ENCODE peak calls at places on chromosomes 11 and 22, in six cellular contexts. E is testis, I is activated B cell treated with CpG ODN at 0.5 μM for 24 hours, O is astrocyte of the cerebellum, H is astrocyte of the spinal cord, D is chondrocyte. U is an unnamed sample.

GRCh38 chr11:119651802-119652584 is 77.0 kb downstream of the NECTIN1 start:
- DNase-seq in E (no peak), I (no peak), O (no peak), H (no peak), D (no peak), U (no peak)

GRCh38 chr11:44818110-44818509 is 91.3 kb downstream of the TSPAN18 start:
- DNase-seq in E (no peak), I (no peak), O (no peak), H (no peak), D (no peak), U (no peak)

GRCh38 chr11:8060801-8061554 is 20.0 kb upstream of the TUB start:
- DNase-seq in E (no peak), I (no peak), O (no peak), H (peak), D (peak), U (no peak)

GRCh38 chr11:17864478-17864941 is 129.9 kb downstream of the KCNC1 start:
- DNase-seq in E (no peak), I (no peak), O (no peak), H (no peak), D (no peak), U (no peak)

GRCh38 chr22:24101966-24102365 is 79.3 kb upstream of the SUSD2 start:
- DNase-seq in E (no peak), I (no peak), O (no peak), H (no peak), D (peak), U (no peak)

GRCh38 chr22:43257549-43257948 is 70.6 kb upstream of the TTLL12 start:
- DNase-seq in E (no peak), I (no peak), O (no peak), H (no peak), D (no peak), U (no peak)

GRCh38 chr22:42769574-42770447 is 49.1 kb upstream of the A4GALT start:
- DNase-seq in E (peak), I (peak), O (peak), H (peak), D (no peak), U (peak)

GRCh38 chr11:126132319-126132718 is 69.7 kb upstream of the CDON start:
- DNase-seq in E (peak), I (no peak), O (peak), H (peak), D (peak), U (no peak)

GRCh38 chr11:121249039-121249663 is 43.4 kb upstream of the SC5D start:
- DNase-seq in E (no peak), I (no peak), O (no peak), H (peak), D (no peak), U (peak)

GRCh38 chr11:69653406-69653960 is 12.5 kb downstream of the CCND1 start:
- DNase-seq in E (no peak), I (no peak), O (no peak), H (no peak), D (peak), U (no peak)

GRCh38 chr22:31289335-31289734 is 3.0 kb downstream of the PIK3IP1 start:
- DNase-seq in E (no peak), I (no peak), O (no peak), H (no peak), D (peak), U (no peak)

GRCh38 chr22:36182056-36182455 is 19.6 kb downstream of the APOL4 start:
- DNase-seq in E (no peak), I (no peak), O (no peak), H (no peak), D (no peak), U (no peak)

GRCh38 chr11:8370812-8371515 is 107.3 kb upstream of the LMO1 start:
- DNase-seq in E (no peak), I (no peak), O (no peak), H (no peak), D (peak), U (no peak)

GRCh38 chr11:110128161-110128560 is 35.0 kb downstream of the ZC3H12C start:
- DNase-seq in E (no peak), I (no peak), O (peak), H (peak), D (no peak), U (no peak)

GRCh38 chr11:108698844-108699642 is 34.2 kb downstream of the DDX10 start:
- DNase-seq in E (no peak), I (no peak), O (no peak), H (no peak), D (no peak), U (peak)

GRCh38 chr22:29569011-29569678 is 11.8 kb downstream of the NIPSNAP1 start:
- DNase-seq in E (no peak), I (no peak), O (no peak), H (no peak), D (no peak), U (no peak)

GRCh38 chr22:38861927-38862326 is 10.1 kb downstream of the CBX6 start:
- DNase-seq in E (no peak), I (no peak), O (no peak), H (no peak), D (no peak), U (no peak)

GRCh38 chr11:11620251-11620965 is 1.4 kb downstream of the GALNT18 start:
- DNase-seq in E (peak), I (no peak), O (no peak), H (peak), D (no peak), U (peak)

GRCh38 chr11:92211576-92212167 is 12.9 kb upstream of the FAT3 start:
- DNase-seq in E (peak), I (no peak), O (no peak), H (peak), D (no peak), U (no peak)

GRCh38 chr11:84824624-84825023 is 802.5 kb downstream of the DLG2 start:
- DNase-seq in E (no peak), I (no peak), O (no peak), H (no peak), D (no peak), U (no peak)

GRCh38 chr11:19658344-19658743 is 54.3 kb upstream of the NAV2 start:
- DNase-seq in E (no peak), I (no peak), O (no peak), H (no peak), D (no peak), U (no peak)
- TF ChIP-seq CTCF in E (no peak), I (no peak), O (peak), H (peak), D (peak), U (no peak)

DNA sequence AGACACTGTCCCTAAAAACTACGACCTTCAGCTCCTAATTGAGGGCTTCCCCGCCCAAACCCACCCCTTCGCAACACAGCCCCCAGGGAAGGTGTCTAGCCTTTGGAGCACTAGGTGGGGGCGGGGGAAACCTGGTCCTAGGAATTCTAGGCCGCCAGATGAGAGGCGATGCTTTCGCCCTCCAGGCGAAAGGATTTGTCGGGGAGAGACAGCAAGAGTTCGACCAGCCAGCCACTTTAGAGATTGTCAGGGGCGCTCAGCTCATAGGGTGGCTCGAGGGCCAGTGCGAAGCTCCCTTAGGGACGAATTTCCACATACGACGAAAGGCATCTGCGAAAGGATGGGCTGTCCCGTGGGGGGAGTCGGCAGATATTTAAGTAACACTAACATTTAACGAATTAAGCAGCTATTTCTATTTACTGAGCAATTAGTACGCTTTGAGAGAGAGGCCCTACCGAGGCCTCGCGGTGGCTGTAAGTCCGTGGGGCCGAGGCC is 5.3 kb downstream of the CD248 start:
- DNase-seq in E (no peak), I (no peak), O (no peak), H (no peak), D (no peak), U (no peak)
- TF ChIP-seq CTCF in E (no peak), I (no peak), O (no peak), H (peak), D (no peak), U (peak)

GRCh38 chr11:83724704-83725114 is 438.5 kb upstream of the CCDC90B start:
- DNase-seq in E (peak), I (no peak), O (no peak), H (no peak), D (no peak), U (no peak)
- TF ChIP-seq CTCF in E (no peak), I (no peak), O (no peak), H (no peak), D (no peak), U (no peak)

GRCh38 chr11:46678741-46679130 is 21.7 kb downstream of the ARHGAP1 start:
- DNase-seq in E (no peak), I (no peak), O (no peak), H (no peak), D (peak), U (no peak)

GRCh38 chr11:46679252-46680163 is 20.9 kb downstream of the ARHGAP1 start:
- DNase-seq in E (no peak), I (no peak), O (no peak), H (no peak), D (peak), U (no peak)

GRCh38 chr11:46676436-46677158 is 23.8 kb downstream of the ARHGAP1 start:
- DNase-seq in E (no peak), I (no peak), O (no peak), H (no peak), D (peak), U (peak)

GRCh38 chr11:46677169-46677568 is 23.2 kb downstream of the ARHGAP1 start:
- DNase-seq in E (no peak), I (no peak), O (no peak), H (no peak), D (peak), U (peak)

GRCh38 chr11:46677991-46678740 is 22.3 kb downstream of the ARHGAP1 start:
- DNase-seq in E (no peak), I (no peak), O (no peak), H (no peak), D (peak), U (no peak)
- TF ChIP-seq CTCF in E (no peak), I (no peak), O (no peak), H (no peak), D (peak), U (no peak)